ENCODE peak calls at places on chromosomes 3 and 15, in five cellular contexts. G is trophoblast cell, S is fibroblast of lung, Q is HCT116, T is IMR-90. D is an unnamed sample.

GRCh38 chr3:52859686-52860423 is 25.0 kb upstream of the MUSTN1 start:
- DNase-seq in G (no peak), S (no peak), Q (no peak), T (no peak), D (no peak)

GRCh38 chr3:118057086-118057485 is 977.6 kb downstream of the IGSF11 start:
- DNase-seq in G (no peak), S (peak), Q (no peak), T (peak), D (no peak)

GRCh38 chr3:116263842-116264545 is 181.3 kb downstream of the LSAMP start:
- DNase-seq in G (no peak), S (peak), Q (no peak), T (peak), D (no peak)

GRCh38 chr3:157754415-157754814 is 251.2 kb upstream of the VEPH1 start:
- DNase-seq in G (no peak), S (no peak), Q (no peak), T (no peak), D (no peak)

GRCh38 chr3:104437131-104437750 is 929.5 kb upstream of the ALCAM start:
- DNase-seq in G (peak), S (peak), Q (peak), T (peak), D (no peak)

GRCh38 chr3:120435621-120436020 is 15.2 kb downstream of the FSTL1 start:
- DNase-seq in G (no peak), S (no peak), Q (peak), T (peak), D (no peak)

GRCh38 chr15:32636410-32636809 is 5.1 kb upstream of the SCG5 start:
- DNase-seq in G (no peak), S (no peak), Q (no peak), T (no peak), D (no peak)

GRCh38 chr3:186932281-186933181 is 2.2 kb downstream of the ST6GAL1 start:
- DNase-seq in G (no peak), S (peak), Q (no peak), T (no peak), D (no peak)

GRCh38 chr3:13524979-13525669 is 23.8 kb upstream of the FBLN2 start:
- DNase-seq in G (peak), S (peak), Q (no peak), T (peak), D (no peak)

GRCh38 chr15:41505776-41506175 is 7.9 kb downstream of the LTK start:
- DNase-seq in G (no peak), S (no peak), Q (no peak), T (no peak), D (no peak)

GRCh38 chr3:182139627-182140357 is 428.1 kb downstream of the SOX2 start:
- DNase-seq in G (no peak), S (no peak), Q (no peak), T (no peak), D (no peak)

GRCh38 chr15:87829651-87830050 is 426.9 kb downstream of the NTRK3 start:
- DNase-seq in G (no peak), S (no peak), Q (no peak), T (no peak), D (no peak)

GRCh38 chr3:73746610-73747009 is 121.9 kb upstream of the PDZRN3 start:
- DNase-seq in G (no peak), S (no peak), Q (no peak), T (no peak), D (no peak)

GRCh38 chr15:64740361-64741170 is 34.8 kb downstream of the RBPMS2 start:
- DNase-seq in G (no peak), S (peak), Q (no peak), T (peak), D (peak)

GRCh38 chr3:115341208-115341607 is 194.1 kb upstream of the ZBTB20 start:
- DNase-seq in G (no peak), S (peak), Q (peak), T (peak), D (no peak)

GRCh38 chr3:156388469-156389150 is 166.3 kb downstream of the SSR3 start:
- DNase-seq in G (no peak), S (peak), Q (no peak), T (peak), D (no peak)

GRCh38 chr3:193096076-193096475 is 144.9 kb upstream of the PLAAT1 start:
- DNase-seq in G (no peak), S (no peak), Q (no peak), T (no peak), D (no peak)

DNA sequence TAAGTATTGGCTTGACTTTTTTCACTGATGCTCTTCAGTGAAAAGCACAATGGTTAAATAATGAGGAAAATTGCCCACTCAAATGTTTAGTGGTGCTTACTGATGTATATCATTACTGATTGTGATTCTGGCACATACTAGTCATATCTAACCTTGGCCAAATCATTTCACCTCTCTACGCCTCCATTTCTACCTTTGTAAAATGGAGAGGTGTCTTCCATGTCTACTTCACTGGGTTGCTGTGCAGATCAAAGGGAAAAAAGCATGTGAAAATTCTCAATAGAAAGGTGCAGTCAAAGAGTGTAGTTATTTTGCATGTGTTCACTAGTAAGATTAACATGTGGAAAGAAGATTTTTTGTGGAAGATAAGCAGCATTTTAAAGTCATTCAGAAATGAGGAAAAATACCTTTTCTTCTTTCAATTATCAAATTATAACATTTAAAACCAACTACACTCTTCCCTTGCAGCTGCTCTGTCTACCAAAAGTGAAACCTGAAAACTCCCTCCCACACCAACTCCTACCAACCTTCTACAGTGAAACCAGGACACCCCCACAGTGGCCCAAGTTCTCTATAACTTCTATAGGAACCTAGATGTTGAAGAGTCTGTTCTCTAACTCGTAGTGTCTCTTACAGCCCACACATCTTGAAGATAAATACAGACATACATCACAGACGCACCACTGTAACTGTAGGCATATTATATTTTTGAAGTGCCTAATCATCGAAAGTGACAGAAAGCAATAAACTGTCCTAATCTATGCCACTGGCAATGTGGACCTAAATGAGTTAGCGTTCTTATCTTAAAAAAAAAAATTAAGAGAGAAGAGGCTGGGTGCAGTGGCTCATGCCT is 1.4 kb downstream of the CD200R1 start:
- DNase-seq in G (no peak), S (no peak), Q (no peak), T (no peak), D (no peak)
- H2AFZ ChIP-seq in G (no peak), S (no peak), Q (no peak), T (no peak), D (peak)

GRCh38 chr15:60301024-60301423 is 96.8 kb downstream of the ANXA2 start:
- DNase-seq in G (no peak), S (no peak), Q (peak), T (no peak), D (peak)

GRCh38 chr15:60297047-60297446 is 100.7 kb downstream of the ANXA2 start:
- DNase-seq in G (no peak), S (no peak), Q (no peak), T (no peak), D (no peak)

GRCh38 chr15:60299452-60300047 is 98.2 kb downstream of the ANXA2 start:
- DNase-seq in G (no peak), S (peak), Q (peak), T (no peak), D (no peak)
- H2AFZ ChIP-seq in G (no peak), S (no peak), Q (peak), T (no peak), D (no peak)

DNA sequence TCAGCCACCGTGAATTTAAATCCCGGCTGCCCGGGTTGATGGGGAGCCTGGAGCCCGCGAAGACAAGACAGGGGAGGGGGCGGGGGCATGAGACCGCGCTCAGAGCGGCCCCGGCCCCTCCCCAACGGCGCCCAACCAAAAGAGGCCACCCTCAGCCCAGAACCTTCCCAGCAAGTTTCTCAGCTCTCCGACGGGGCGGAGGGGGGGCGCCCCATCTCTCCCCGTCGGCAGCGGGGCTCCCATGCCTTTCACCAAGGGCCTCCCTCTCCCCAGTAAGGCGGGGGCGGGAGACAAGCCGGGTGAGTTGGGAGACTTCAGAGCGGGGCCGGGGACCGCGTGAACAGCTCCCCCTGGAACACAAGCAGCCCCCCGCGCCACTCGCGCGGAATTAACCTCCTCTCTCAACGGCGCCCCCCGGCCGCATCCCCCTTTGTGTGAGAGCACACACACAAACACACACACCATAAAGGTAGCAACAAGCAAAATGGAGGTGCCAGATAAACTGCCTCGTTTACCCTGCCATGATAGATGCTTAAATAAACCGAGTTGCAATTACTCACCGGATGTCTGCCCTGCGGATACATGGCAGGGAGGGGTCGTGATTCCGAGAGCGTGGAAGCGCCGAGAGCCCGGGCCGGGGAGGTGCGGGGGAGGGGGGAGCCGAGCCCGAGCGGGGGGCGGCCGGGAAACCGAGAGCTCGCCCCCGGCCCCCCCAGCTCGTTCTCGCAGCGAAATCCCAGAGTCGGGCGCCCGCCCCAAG is 1.3 kb downstream of the TLE3 start:
- DNase-seq in G (no peak), S (peak), Q (no peak), T (peak), D (peak)
- H2AFZ ChIP-seq in G (peak), S (peak), Q (no peak), T (peak), D (peak)

GRCh38 chr3:129002573-129003569 is 1.8 kb downstream of the EFCC1 start:
- DNase-seq in G (no peak), S (no peak), Q (no peak), T (no peak), D (no peak)

GRCh38 chr3:128999104-128999503 is 2.0 kb upstream of the EFCC1 start:
- DNase-seq in G (no peak), S (no peak), Q (no peak), T (no peak), D (no peak)

GRCh38 chr3:129001817-129002572 is 891 bp downstream of the EFCC1 start:
- DNase-seq in G (no peak), S (no peak), Q (no peak), T (no peak), D (peak)

GRCh38 chr3:129000742-129001100 is 383 bp upstream of the EFCC1 start:
- DNase-seq in G (no peak), S (no peak), Q (no peak), T (no peak), D (no peak)

GRCh38 chr3:129001101-129001816 is at the start of gene EFCC1:
- DNase-seq in G (no peak), S (no peak), Q (no peak), T (no peak), D (no peak)
- H2AFZ ChIP-seq in G (peak), S (no peak), Q (no peak), T (peak), D (no peak)

DNA sequence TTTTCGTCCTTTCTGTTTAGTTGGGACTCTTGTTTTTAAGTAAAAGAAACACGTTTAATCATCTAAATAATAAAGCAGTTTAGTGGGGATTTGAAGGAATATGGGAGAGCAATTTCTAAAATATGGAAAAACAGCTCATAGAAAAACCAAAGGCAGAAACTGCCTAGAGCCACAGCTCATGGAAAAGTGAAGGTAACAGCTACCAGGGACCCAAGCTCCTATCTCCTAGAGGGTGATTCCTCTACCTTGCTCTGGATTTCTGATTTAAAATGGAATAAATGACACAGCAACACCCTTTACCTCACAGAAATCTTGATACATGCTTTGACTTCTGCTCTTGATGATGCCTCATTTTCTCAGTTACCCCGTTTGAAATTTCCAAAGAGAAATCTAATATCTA is 27.9 kb upstream of the SUCNR1 start:
- DNase-seq in G (no peak), S (no peak), Q (no peak), T (no peak), D (no peak)
- H2AFZ ChIP-seq in G (no peak), S (no peak), Q (no peak), T (no peak), D (no peak)

DNA sequence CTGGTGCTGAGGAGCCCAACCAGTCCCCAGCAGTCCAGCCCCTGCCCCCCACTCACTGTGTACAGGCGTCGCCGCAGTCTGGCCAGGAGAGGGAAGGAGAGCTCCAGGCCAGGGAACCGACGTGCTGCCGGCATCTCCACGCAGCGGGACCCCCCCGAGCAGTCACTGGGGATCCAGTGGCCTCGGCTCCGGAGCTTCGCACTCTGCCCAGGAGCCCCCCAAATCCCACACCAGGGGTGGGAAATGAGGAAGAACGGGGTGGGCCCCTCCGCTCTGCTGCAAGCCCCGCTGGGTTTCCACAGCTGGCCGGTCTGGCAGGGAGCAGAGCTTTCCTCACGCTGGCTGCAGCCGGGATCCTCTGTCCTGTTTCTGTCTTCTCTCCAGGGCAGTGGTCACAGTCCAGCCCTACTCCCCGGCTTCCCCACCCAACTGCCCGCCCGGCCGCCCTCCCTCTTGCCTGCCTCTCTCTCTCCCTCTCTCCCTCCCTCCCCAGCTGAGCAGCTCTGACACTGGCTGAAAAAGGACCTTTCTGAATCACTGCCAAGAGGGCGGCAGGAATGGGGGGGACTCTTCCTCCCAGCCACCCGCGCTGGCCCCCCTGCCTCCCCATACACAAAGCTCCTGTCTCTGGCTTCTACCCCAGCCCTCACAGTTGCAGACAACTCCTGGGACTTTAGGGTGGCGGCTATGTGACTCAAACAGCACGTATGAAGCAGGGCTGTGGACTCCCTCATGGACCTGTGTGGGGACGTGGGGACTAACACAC is 15.8 kb downstream of the TNK2 start:
- DNase-seq in G (no peak), S (peak), Q (no peak), T (peak), D (no peak)
- H2AFZ ChIP-seq in G (peak), S (peak), Q (no peak), T (peak), D (no peak)